ENCODE peak calls at places on chromosomes 3 and 15, in four cellular contexts. One of them, this sample, is unnamed.
A peak's percentile ranks its signal among the peaks of the same experiment; 100 is the strongest.

GRCh38 chr3:20054549-20054987 is 14.3 kb downstream of the KAT2B start:
- DNase-seq in tibial artery: no peak
- DNase-seq in fibroblast of mammary gland: peak; percentile 96
- DNase-seq in AG04450: no peak
- DNase-seq in this sample: peak; percentile 74

GRCh38 chr3:42159706-42160472 is 68.7 kb downstream of the TRAK1 start:
- DNase-seq in tibial artery: peak; percentile 69
- DNase-seq in fibroblast of mammary gland: no peak
- DNase-seq in AG04450: no peak
- DNase-seq in this sample: peak; percentile 30

GRCh38 chr3:69012836-69013255 is 638 bp downstream of the EOGT start:
- DNase-seq in tibial artery: peak; percentile 86
- DNase-seq in fibroblast of mammary gland: peak; percentile 57
- DNase-seq in AG04450: no peak
- DNase-seq in this sample: peak; percentile 71

GRCh38 chr15:39517122-39517855 is 63.6 kb upstream of the THBS1 start:
- DNase-seq in AG04450: no peak
- DNase-seq in tibial artery: no peak
- DNase-seq in fibroblast of mammary gland: no peak
- DNase-seq in this sample: no peak

GRCh38 chr15:46416544-46416943 is 781.7 kb downstream of the SQOR start:
- DNase-seq in AG04450: no peak
- DNase-seq in fibroblast of mammary gland: no peak
- DNase-seq in tibial artery: no peak
- DNase-seq in this sample: no peak

GRCh38 chr3:48776854-48777253 is 59.8 kb upstream of the IP6K2 start:
- DNase-seq in fibroblast of mammary gland: no peak
- DNase-seq in AG04450: no peak
- DNase-seq in tibial artery: no peak
- DNase-seq in this sample: no peak

GRCh38 chr3:197953881-197954280 is 3.9 kb downstream of the RPL35A start:
- DNase-seq in AG04450: no peak
- DNase-seq in fibroblast of mammary gland: peak; percentile 88
- DNase-seq in tibial artery: no peak
- DNase-seq in this sample: peak; percentile 56

GRCh38 chr15:72382146-72382545 is 6.3 kb upstream of the HEXA start:
- DNase-seq in AG04450: no peak
- DNase-seq in fibroblast of mammary gland: no peak
- DNase-seq in tibial artery: no peak
- DNase-seq in this sample: peak; percentile 45

GRCh38 chr15:72176155-72176554 is 21.4 kb downstream of the GRAMD2A start:
- DNase-seq in tibial artery: no peak
- DNase-seq in fibroblast of mammary gland: no peak
- DNase-seq in AG04450: no peak
- DNase-seq in this sample: no peak

GRCh38 chr3:153066983-153067382 is 95.0 kb upstream of the RAP2B start:
- DNase-seq in tibial artery: no peak
- DNase-seq in AG04450: no peak
- DNase-seq in fibroblast of mammary gland: no peak
- DNase-seq in this sample: no peak

GRCh38 chr3:86655096-86655495 is 335.9 kb downstream of the VGLL3 start:
- DNase-seq in AG04450: no peak
- DNase-seq in fibroblast of mammary gland: no peak
- DNase-seq in tibial artery: no peak
- DNase-seq in this sample: no peak

GRCh38 chr3:181581651-181582050 is 130.1 kb upstream of the SOX2 start:
- DNase-seq in tibial artery: no peak
- DNase-seq in AG04450: no peak
- DNase-seq in fibroblast of mammary gland: peak; percentile 2
- DNase-seq in this sample: peak; percentile 2

GRCh38 chr15:85282504-85283115 is 97.8 kb upstream of the AKAP13 start:
- DNase-seq in AG04450: peak; percentile 27
- DNase-seq in fibroblast of mammary gland: peak; percentile 62
- DNase-seq in tibial artery: no peak
- DNase-seq in this sample: peak; percentile 17

GRCh38 chr15:74037171-74038117 is 42.9 kb downstream of the PML start:
- DNase-seq in tibial artery: no peak
- DNase-seq in AG04450: no peak
- DNase-seq in fibroblast of mammary gland: no peak
- DNase-seq in this sample: no peak

GRCh38 chr3:101809178-101810022 is 30.4 kb downstream of the NXPE3 start:
- DNase-seq in AG04450: no peak
- DNase-seq in fibroblast of mammary gland: peak; percentile 60
- DNase-seq in tibial artery: no peak
- DNase-seq in this sample: peak; percentile 77

GRCh38 chr3:166444336-166444735 is 607.1 kb upstream of the BCHE start:
- DNase-seq in AG04450: no peak
- DNase-seq in fibroblast of mammary gland: peak; percentile 18
- DNase-seq in tibial artery: no peak
- DNase-seq in this sample: no peak

GRCh38 chr3:157066335-157067071 is 93.4 kb downstream of the CCNL1 start:
- DNase-seq in fibroblast of mammary gland: peak; percentile 97
- DNase-seq in AG04450: peak; percentile 81
- DNase-seq in tibial artery: no peak
- DNase-seq in this sample: no peak

GRCh38 chr3:121943434-121943833 is 49.2 kb downstream of the SLC15A2 start:
- DNase-seq in tibial artery: no peak
- DNase-seq in fibroblast of mammary gland: no peak
- DNase-seq in AG04450: no peak
- DNase-seq in this sample: no peak

GRCh38 chr15:72994778-72995177 is 57.5 kb upstream of the NEO1 start:
- DNase-seq in fibroblast of mammary gland: no peak
- DNase-seq in AG04450: no peak
- DNase-seq in tibial artery: no peak
- DNase-seq in this sample: no peak

GRCh38 chr3:38039899-38040261 is 872 bp downstream of the DLEC1 start:
- DNase-seq in AG04450: no peak
- DNase-seq in tibial artery: peak; percentile 83
- DNase-seq in fibroblast of mammary gland: peak; percentile 45
- DNase-seq in this sample: peak; percentile 48

GRCh38 chr15:63381301-63382192 is at the start of gene CA12:
- DNase-seq in AG04450: no peak
- DNase-seq in tibial artery: no peak
- DNase-seq in fibroblast of mammary gland: peak; percentile 56
- DNase-seq in this sample: peak; percentile 53

GRCh38 chr3:114462750-114463149 is 168.9 kb downstream of the TIGIT start:
- DNase-seq in tibial artery: no peak
- DNase-seq in AG04450: no peak
- DNase-seq in fibroblast of mammary gland: no peak
- DNase-seq in this sample: no peak

GRCh38 chr15:67010898-67011619 is 54.3 kb upstream of the SMAD3 start:
- DNase-seq in AG04450: no peak
- DNase-seq in fibroblast of mammary gland: no peak
- DNase-seq in tibial artery: no peak
- DNase-seq in this sample: peak; percentile 55

GRCh38 chr3:135887220-135887619 is 78.3 kb upstream of the PPP2R3A start:
- DNase-seq in fibroblast of mammary gland: peak; percentile 95
- DNase-seq in tibial artery: no peak
- DNase-seq in AG04450: peak; percentile 59
- DNase-seq in this sample: no peak

GRCh38 chr3:53200501-53201189 is 39.6 kb downstream of the PRKCD start:
- DNase-seq in tibial artery: no peak
- DNase-seq in AG04450: no peak
- DNase-seq in fibroblast of mammary gland: no peak
- DNase-seq in this sample: no peak

GRCh38 chr3:102017784-102018183 is 168.5 kb downstream of the NFKBIZ start:
- DNase-seq in fibroblast of mammary gland: no peak
- DNase-seq in AG04450: no peak
- DNase-seq in tibial artery: no peak
- DNase-seq in this sample: no peak

GRCh38 chr3:188583476-188584161 is 429.7 kb downstream of the LPP start:
- DNase-seq in fibroblast of mammary gland: peak; percentile 18
- DNase-seq in AG04450: no peak
- DNase-seq in tibial artery: no peak
- DNase-seq in this sample: peak; percentile 35

GRCh38 chr15:84654689-84655453 is 788 bp upstream of the WDR73 start:
- DNase-seq in tibial artery: peak; percentile 89
- DNase-seq in fibroblast of mammary gland: peak; percentile 81
- DNase-seq in AG04450: no peak
- DNase-seq in this sample: peak; percentile 88

GRCh38 chr3:178562143-178562868 is 26.1 kb downstream of the KCNMB2 start:
- DNase-seq in AG04450: no peak
- DNase-seq in tibial artery: no peak
- DNase-seq in fibroblast of mammary gland: no peak
- DNase-seq in this sample: peak; percentile 30

GRCh38 chr3:49015765-49016164 is 2.6 kb downstream of the DALRD3 start:
- DNase-seq in tibial artery: no peak
- DNase-seq in fibroblast of mammary gland: no peak
- DNase-seq in AG04450: no peak
- DNase-seq in this sample: no peak

GRCh38 chr3:24645047-24645446 is 150.4 kb upstream of the THRB start:
- DNase-seq in AG04450: no peak
- DNase-seq in fibroblast of mammary gland: no peak
- DNase-seq in tibial artery: no peak
- DNase-seq in this sample: no peak

GRCh38 chr3:24641628-24642027 is 147.0 kb upstream of the THRB start:
- DNase-seq in fibroblast of mammary gland: no peak
- DNase-seq in tibial artery: no peak
- DNase-seq in AG04450: no peak
- DNase-seq in this sample: no peak

GRCh38 chr3:24639640-24640329 is 145.1 kb upstream of the THRB start:
- DNase-seq in tibial artery: no peak
- DNase-seq in AG04450: no peak
- DNase-seq in fibroblast of mammary gland: no peak
- DNase-seq in this sample: no peak

GRCh38 chr3:24639061-24639460 is 144.4 kb upstream of the THRB start:
- DNase-seq in tibial artery: no peak
- DNase-seq in fibroblast of mammary gland: no peak
- DNase-seq in AG04450: no peak
- DNase-seq in this sample: no peak

DNA sequence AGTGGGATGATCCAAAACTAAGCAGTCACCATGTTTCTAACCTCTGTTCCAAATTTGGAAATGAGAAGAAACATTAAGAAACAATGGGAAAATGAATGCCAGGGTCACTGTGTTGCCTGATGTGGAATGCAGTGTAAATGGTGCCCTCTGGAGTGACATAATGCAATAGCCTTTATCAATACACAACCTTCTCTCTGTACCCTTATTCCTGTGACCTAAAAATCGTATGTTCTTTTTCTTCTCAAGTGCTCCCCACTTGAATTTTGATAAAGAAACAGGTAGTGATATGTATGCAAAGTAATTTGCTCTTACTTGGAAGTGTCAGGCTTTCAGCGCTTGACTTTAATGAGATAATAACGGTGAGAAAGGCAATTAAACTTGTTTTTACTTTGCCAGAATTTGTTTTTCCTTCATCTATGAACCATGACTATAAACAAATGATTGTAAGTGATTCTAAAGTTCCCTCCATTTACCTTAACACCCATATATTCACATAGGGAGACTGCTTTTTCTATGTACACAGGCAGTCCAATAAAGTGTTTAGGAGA is 145.8 kb upstream of the THRB start:
- DNase-seq in fibroblast of mammary gland: peak; percentile 81
- DNase-seq in AG04450: no peak
- DNase-seq in tibial artery: no peak
- DNase-seq in this sample: peak; percentile 67
- TF ChIP-seq CTCF in fibroblast of mammary gland: peak; percentile 74
- TF ChIP-seq CTCF in AG04450: peak; percentile 25
- TF ChIP-seq CTCF in tibial artery: peak; percentile 47
- TF ChIP-seq CTCF in this sample: peak; percentile 65

DNA sequence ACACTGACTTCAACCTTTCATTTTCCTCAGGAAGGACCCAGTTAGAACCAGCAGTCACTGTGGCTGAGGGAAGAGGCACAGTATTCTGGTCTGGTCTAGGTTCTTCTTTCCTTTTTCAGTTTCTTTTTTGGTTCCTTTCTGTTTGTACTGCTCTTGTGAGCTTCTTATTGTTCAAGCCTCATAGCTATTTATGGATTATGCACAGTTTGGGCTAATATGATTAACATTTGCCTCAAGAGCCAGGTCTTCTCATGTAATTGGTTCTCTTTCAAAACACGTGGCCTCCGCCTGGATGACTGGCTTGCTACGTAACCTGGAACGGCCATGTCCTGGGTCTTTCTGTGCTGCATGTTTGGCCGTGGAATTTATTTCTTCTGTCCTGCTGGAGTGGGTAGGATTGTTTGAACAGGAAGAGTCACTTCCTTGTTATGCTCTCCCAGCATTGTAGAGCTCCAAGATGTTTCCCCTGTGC is 43.3 kb downstream of the RBMS3 start:
- DNase-seq in tibial artery: peak; percentile 74
- DNase-seq in AG04450: no peak
- DNase-seq in fibroblast of mammary gland: peak; percentile 84
- DNase-seq in this sample: peak; percentile 84
- H3K4me3 ChIP-seq in tibial artery: peak overlapping the region; percentile 37
- H3K4me3 ChIP-seq in AG04450: no peak overlapping the region
- H3K4me3 ChIP-seq in fibroblast of mammary gland: no peak overlapping the region
- H3K4me3 ChIP-seq in this sample: peak overlapping the region; percentile 39

DNA sequence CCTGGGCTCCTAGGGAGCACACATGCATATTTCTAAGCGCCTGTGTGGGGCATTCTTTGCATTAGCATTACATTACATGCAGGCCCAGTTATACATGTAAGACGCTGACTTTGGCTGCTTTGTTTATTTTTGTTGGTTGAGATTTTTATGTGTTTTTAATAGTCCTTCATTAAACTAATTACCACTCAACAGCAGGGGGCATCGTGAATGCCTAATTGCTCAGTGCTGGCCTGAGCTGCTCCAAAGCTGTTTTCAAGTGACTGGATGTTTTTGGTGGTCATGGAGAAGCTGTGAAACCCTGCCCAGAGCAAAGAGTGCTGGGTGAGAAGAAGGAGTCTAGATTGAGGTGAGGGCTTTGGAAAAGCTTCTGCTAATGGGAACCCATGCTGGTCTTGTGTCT is 41.5 kb downstream of the GPD1L start:
- DNase-seq in fibroblast of mammary gland: no peak
- DNase-seq in tibial artery: no peak
- DNase-seq in AG04450: no peak
- DNase-seq in this sample: peak; percentile 4
- TF ChIP-seq CTCF in fibroblast of mammary gland: no peak
- TF ChIP-seq CTCF in tibial artery: no peak
- TF ChIP-seq CTCF in AG04450: no peak
- TF ChIP-seq CTCF in this sample: peak; percentile 9

DNA sequence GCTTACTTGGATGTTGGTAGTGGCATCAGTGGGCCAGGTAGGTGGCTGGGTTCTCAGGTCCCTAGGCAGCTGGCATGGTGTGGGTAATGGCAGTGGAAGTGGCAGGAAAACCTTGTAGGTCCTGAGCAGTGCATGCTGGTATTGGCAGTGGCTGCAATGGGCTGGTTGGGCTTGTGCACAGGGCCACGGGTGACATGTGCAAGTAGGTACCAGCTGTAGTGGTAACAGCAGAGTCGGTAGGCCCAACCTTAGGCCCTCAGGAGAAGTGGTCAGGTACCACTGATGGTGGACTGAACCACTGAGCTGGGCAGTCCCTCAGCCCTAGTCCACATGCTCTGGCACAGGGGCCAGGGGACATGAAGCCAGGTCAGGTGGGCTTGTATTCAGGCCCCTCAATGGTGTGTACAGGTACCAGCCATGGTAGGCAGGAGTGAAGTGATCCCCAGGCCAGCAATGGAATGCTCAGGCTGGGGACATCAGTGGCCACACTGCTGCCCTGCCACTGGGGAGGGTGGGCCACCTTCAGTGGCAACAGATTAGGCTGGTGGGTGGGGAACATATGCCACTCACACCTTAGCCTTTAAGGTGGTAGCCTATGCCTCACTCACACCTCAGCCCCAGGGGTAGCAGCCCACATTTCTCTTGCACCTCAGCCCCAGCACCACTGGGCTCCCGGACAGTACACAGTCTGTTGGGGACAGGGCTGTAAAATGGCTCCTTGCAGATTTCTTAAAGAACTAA is 118.1 kb downstream of the LRRK1 start:
- DNase-seq in tibial artery: peak; percentile 54
- DNase-seq in fibroblast of mammary gland: no peak
- DNase-seq in AG04450: no peak
- DNase-seq in this sample: no peak
- H3K4me3 ChIP-seq in tibial artery: no peak overlapping the region
- H3K4me3 ChIP-seq in fibroblast of mammary gland: no peak overlapping the region
- H3K4me3 ChIP-seq in AG04450: no peak overlapping the region
- H3K4me3 ChIP-seq in this sample: no peak overlapping the region